ENCODE peak calls at places on chromosomes 13 and 19, in five cellular contexts. Y is SJCRH30; S is GM04504; I is activated naive CD4-positive, alpha-beta T cell; F is GM23338. R is an unnamed sample.

GRCh38 chr19:7507884-7508283 is 8.0 kb upstream of the ZNF358 start:
- DNase-seq in Y (peak; percentile 78), S (peak; percentile 62), I (no peak), F (peak; percentile 98), R (peak; percentile 73)

GRCh38 chr19:21023901-21024300 is 3.4 kb downstream of the ZNF430 start:
- DNase-seq in Y (no peak), S (peak; percentile 22), I (no peak), F (no peak), R (no peak)

GRCh38 chr13:97222934-97223710 is 989 bp downstream of the MBNL2 start:
- DNase-seq in Y (no peak), S (no peak), I (no peak), F (peak; percentile 49), R (peak; percentile 45)

GRCh38 chr19:3699071-3699740 is 1.1 kb downstream of the PIP5K1C start:
- DNase-seq in Y (no peak), S (peak; percentile 77), I (no peak), F (no peak), R (peak; percentile 39)

GRCh38 chr13:30898721-30899188 is 7.3 kb upstream of the MEDAG start:
- DNase-seq in Y (no peak), S (peak; percentile 76), I (no peak), F (no peak), R (no peak)

GRCh38 chr13:76223999-76224398 is 587.9 kb downstream of the LMO7 start:
- DNase-seq in Y (no peak), S (no peak), I (no peak), F (no peak), R (no peak)

GRCh38 chr13:114061746-114062145 is 70.7 kb downstream of the RASA3 start:
- DNase-seq in Y (no peak), S (no peak), I (no peak), F (no peak), R (no peak)

GRCh38 chr13:46352810-46353209 is 34.2 kb downstream of the RUBCNL start:
- DNase-seq in Y (no peak), S (no peak), I (no peak), F (no peak), R (no peak)

GRCh38 chr13:28866932-28867331 is 46.8 kb downstream of the MTUS2 start:
- DNase-seq in Y (no peak), S (no peak), I (no peak), F (no peak), R (no peak)

GRCh38 chr19:4115050-4115817 is 8.7 kb downstream of the MAP2K2 start:
- DNase-seq in Y (no peak), S (no peak), I (peak; percentile 58), F (no peak), R (no peak)

R was measured in neural progenitor cell.